ENCODE peak calls at places on chromosomes 12 and 14, in six cellular contexts. W is AG04449, T is GM13976, M is tibial nerve, U is fibroblast of lung, R is fibroblast of mammary gland. D is an unnamed sample.

GRCh38 chr14:62162998-62163589 is 400.9 kb downstream of the SNAPC1 start:
- DNase-seq in R (peak), W (no peak), U (peak), M (no peak), T (peak), D (peak)

GRCh38 chr12:85874064-85874463 is at the start of gene NTS:
- DNase-seq in U (no peak), W (no peak), T (no peak), M (no peak), R (no peak), D (peak)

GRCh38 chr12:51536159-51536558 is 54.9 kb upstream of the SCN8A start:
- DNase-seq in T (no peak), U (peak), W (no peak), R (peak), M (no peak), D (no peak)

GRCh38 chr12:110179291-110179690 is 55.1 kb downstream of the IFT81 start:
- DNase-seq in M (no peak), T (no peak), U (peak), R (peak), W (peak), D (no peak)

GRCh38 chr14:39265032-39265431 is 31.3 kb downstream of the MIA2 start:
- DNase-seq in T (no peak), R (peak), M (no peak), U (peak), W (no peak), D (no peak)

GRCh38 chr12:131194166-131194565 is 240.5 kb downstream of the ADGRD1 start:
- DNase-seq in T (no peak), W (no peak), U (no peak), R (no peak), M (no peak), D (no peak)

GRCh38 chr12:51631591-51631990 is 40.6 kb downstream of the SCN8A start:
- DNase-seq in M (no peak), W (no peak), U (peak), R (peak), T (no peak), D (no peak)

GRCh38 chr14:93045965-93046695 is 69.6 kb downstream of the ITPK1 start:
- DNase-seq in W (no peak), R (peak), M (no peak), U (peak), T (no peak), D (no peak)

GRCh38 chr12:70317781-70318180 is 48.3 kb upstream of the KCNMB4 start:
- DNase-seq in R (no peak), M (no peak), U (peak), W (no peak), T (no peak), D (peak)

GRCh38 chr14:94093418-94093817 is 12.3 kb downstream of the IFI27L1 start:
- DNase-seq in T (no peak), M (no peak), W (no peak), R (no peak), U (no peak), D (no peak)

GRCh38 chr14:89469210-89470198 is 52.5 kb upstream of the FOXN3 start:
- DNase-seq in T (no peak), M (no peak), U (peak), W (no peak), R (no peak), D (no peak)

GRCh38 chr14:51828017-51828797 is 32.2 kb upstream of the GNG2 start:
- DNase-seq in M (no peak), U (peak), W (no peak), T (peak), R (peak), D (peak)

GRCh38 chr14:97993508-97994019 is 1196.4 kb downstream of the VRK1 start:
- DNase-seq in U (no peak), W (no peak), T (no peak), R (no peak), M (no peak), D (no peak)

GRCh38 chr14:91113829-91114078 is at the start of gene DGLUCY:
- DNase-seq in M (no peak), W (no peak), R (peak), U (peak), T (peak), D (peak)

GRCh38 chr12:5442251-5443006 is 10.5 kb downstream of the NTF3 start:
- DNase-seq in T (no peak), U (peak), R (peak), M (no peak), W (no peak), D (peak)

GRCh38 chr12:21509768-21510167 is 8.2 kb downstream of the GOLT1B start:
- DNase-seq in R (no peak), U (no peak), M (no peak), W (no peak), T (peak), D (peak)

GRCh38 chr12:7395950-7396349 is 48.0 kb downstream of the CD163L1 start:
- DNase-seq in U (no peak), M (no peak), W (no peak), R (peak), T (no peak), D (no peak)

GRCh38 chr12:32298917-32299316 is 100.4 kb upstream of the FGD4 start:
- DNase-seq in W (no peak), U (no peak), R (peak), M (no peak), T (no peak), D (no peak)

GRCh38 chr12:30707628-30708342 is 12.1 kb upstream of the IPO8 start:
- DNase-seq in W (no peak), M (no peak), T (no peak), U (no peak), R (no peak), D (no peak)

GRCh38 chr14:30620178-30620577 is 1.9 kb upstream of the SCFD1 start:
- DNase-seq in R (peak), T (peak), W (peak), M (no peak), U (peak), D (peak)

GRCh38 chr14:39430762-39431415 is 1.3 kb downstream of the FBXO33 start:
- DNase-seq in T (no peak), U (peak), R (peak), M (no peak), W (no peak), D (peak)

GRCh38 chr14:29548948-29549370 is 378.7 kb downstream of the PRKD1 start:
- DNase-seq in M (no peak), U (peak), W (peak), R (peak), T (peak), D (peak)

DNA sequence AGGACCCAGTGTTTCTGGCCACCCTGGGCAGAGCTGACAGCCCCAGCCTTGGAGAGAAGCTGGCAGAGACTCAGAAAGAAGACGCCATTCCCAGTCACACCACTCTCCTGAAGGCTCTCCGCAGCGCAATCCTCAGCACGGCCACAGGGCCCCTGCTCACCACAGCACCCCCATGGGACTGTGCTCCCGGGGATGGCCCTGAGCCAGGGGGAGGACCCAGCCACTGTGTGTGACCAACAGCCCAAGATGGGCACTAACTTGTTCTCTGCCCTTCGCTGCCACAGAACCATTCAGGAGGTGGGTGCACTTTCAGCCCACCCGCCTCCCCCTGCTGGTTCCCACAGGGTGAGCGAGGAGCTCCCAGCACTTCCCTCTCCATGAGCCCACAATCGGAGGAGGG is 57.1 kb downstream of the CCNK start:
- DNase-seq in U (peak), W (no peak), T (no peak), M (no peak), R (no peak), D (no peak)
- TF ChIP-seq CTCF in U (peak), W (no peak), T (no peak), M (no peak), R (no peak), D (no peak)

DNA sequence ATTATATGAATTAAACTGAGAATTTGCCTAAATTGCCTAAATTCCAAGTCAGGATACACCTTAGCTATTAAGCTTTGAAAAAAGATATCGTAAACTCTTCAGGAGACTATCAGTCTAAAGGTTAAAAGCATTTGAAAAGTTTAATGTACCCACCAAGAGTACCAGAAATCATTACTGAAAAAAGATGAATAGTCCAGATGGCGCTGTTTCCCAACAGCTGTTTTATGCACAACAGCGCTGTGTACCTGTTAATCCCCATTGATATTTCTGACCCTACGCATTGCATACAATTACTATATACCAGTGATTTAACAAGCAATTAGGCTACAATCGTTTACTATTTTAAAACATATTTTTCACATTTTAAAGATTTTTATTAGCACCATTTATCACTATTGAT is 185.0 kb downstream of the PLCZ1 start:
- DNase-seq in W (no peak), R (no peak), U (no peak), M (no peak), T (no peak), D (no peak)
- TF ChIP-seq CTCF in W (no peak), R (no peak), U (peak), M (no peak), T (no peak), D (no peak)

GRCh38 chr12:68975811-68976210 is 42.8 kb upstream of the CPM start:
- DNase-seq in M (no peak), W (no peak), U (no peak), T (no peak), R (no peak), D (no peak)

GRCh38 chr12:68977909-68978610 is 45.1 kb upstream of the CPM start:
- DNase-seq in T (no peak), W (no peak), U (no peak), R (no peak), M (no peak), D (no peak)

GRCh38 chr12:68978678-68979077 is 45.7 kb upstream of the CPM start:
- DNase-seq in R (no peak), M (no peak), T (no peak), U (no peak), W (no peak), D (no peak)

GRCh38 chr12:68977335-68977734 is 44.4 kb upstream of the CPM start:
- DNase-seq in W (no peak), R (no peak), T (no peak), M (no peak), U (no peak), D (no peak)

DNA sequence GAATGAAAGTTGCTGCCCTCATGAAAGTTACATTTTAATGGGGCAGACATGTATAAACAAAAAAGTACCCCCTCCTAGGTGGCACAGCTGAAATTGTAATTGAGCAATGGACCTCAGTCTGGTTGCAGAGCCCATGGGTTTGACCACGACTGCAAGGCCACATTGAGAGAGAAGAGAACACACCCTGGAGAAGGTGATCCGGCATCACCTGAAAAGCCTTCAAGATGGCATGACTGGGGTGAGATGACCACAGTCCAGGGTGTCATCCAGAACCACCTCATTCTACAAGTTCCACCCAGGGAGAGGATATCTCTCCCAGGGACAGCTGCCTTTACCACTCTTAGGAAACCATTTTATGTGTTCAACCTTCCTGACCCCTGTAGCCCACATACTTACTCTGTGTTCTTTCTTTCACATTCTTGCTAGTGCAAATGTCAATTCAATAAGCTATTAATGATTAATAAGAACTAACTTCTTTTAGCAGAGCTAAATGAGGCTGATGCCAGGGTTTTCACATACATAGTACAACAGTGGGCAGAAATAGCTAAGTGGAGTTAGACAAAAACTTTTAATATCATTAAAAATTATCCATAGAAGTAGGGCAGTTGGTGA is 43.4 kb upstream of the CPM start:
- DNase-seq in W (no peak), T (no peak), R (no peak), M (no peak), U (no peak), D (no peak)
- TF ChIP-seq CTCF in W (no peak), T (no peak), R (no peak), M (no peak), U (no peak), D (no peak)

DNA sequence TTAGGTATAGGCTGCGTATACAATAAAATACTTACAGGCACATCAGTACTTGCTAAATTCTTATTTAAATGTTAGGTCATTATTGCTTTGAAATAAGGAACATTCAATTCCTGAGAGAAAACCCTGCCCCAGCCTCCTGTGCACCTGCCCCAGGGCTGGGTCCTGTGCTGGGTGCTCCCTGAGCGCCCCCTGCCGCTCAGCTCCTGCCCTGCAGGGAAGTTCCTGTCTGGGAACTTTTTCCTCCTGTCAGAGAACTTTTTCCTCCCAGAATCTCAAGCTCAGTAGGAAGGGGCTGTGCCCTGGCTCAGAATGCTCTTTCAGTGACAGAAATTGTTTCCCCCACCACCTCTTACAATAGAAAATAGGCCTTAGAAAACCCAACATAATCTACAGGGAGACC is 751.1 kb downstream of the TMEM121 start:
- DNase-seq in T (peak), M (no peak), W (no peak), U (no peak), R (no peak), D (peak)
- TF ChIP-seq CTCF in T (peak), M (no peak), W (no peak), U (no peak), R (no peak), D (peak)

D was measured in GM20000.